ENCODE peak calls at places on chromosomes 4 and X, in five cellular contexts. K is activated naive CD4-positive, alpha-beta T cell treated with anti-CD3 and anti-CD28 coated beads, Interleukin-2, amount 50 U/mL, for 72 hours; S is stimulated activated CD4-positive, alpha-beta T cell treated with anti-CD3 and anti-CD28 coated beads, Interleukin-4, amount 100 ng/mL, for 4 hours; L is activated T-cell treated with anti-CD3 and anti-CD28 coated beads for 1 hour; J is hepatocyte. O is an unnamed sample.

GRCh38 chr4:139654516-139654915 is 11.1 kb upstream of the MGST2 start:
- DNase-seq in K (no peak), S (no peak), L (no peak), J (no peak), O (no peak)

GRCh38 chr4:61204353-61204752 is 4.2 kb downstream of the ADGRL3 start:
- DNase-seq in K (no peak), S (no peak), L (no peak), J (peak; percentile 13), O (no peak)

GRCh38 chr4:89829470-89830138 is 7.4 kb downstream of the SNCA start:
- DNase-seq in K (no peak), S (no peak), L (no peak), J (no peak), O (no peak)

GRCh38 chr4:114677346-114677979 is 78.9 kb downstream of the UGT8 start:
- DNase-seq in K (no peak), S (no peak), L (no peak), J (no peak), O (no peak)

GRCh38 chr4:88858752-88859151 is 161.1 kb upstream of the NAP1L5 start:
- DNase-seq in K (no peak), S (no peak), L (no peak), J (no peak), O (no peak)

GRCh38 chr4:177434667-177435066 is 7.6 kb downstream of the AGA start:
- DNase-seq in K (no peak), S (no peak), L (no peak), J (no peak), O (no peak)

GRCh38 chr4:4524364-4524763 is 17.5 kb downstream of the STX18 start:
- DNase-seq in K (no peak), S (peak; percentile 15), L (peak; percentile 12), J (no peak), O (no peak)

GRCh38 chr4:88674989-88675388 is 22.6 kb downstream of the NAP1L5 start:
- DNase-seq in K (no peak), S (no peak), L (no peak), J (no peak), O (no peak)

GRCh38 chrX:154712781-154713391 is 38.0 kb downstream of the GAB3 start:
- DNase-seq in K (no peak), S (peak; percentile 19), L (no peak), J (no peak), O (no peak)

GRCh38 chrX:34379891-34380290 is 247.8 kb upstream of the FAM47A start:
- DNase-seq in K (no peak), S (no peak), L (no peak), J (no peak), O (no peak)

GRCh38 chr4:174425669-174426068 is 96.6 kb downstream of the HPGD start:
- DNase-seq in K (no peak), S (no peak), L (no peak), J (no peak), O (no peak)

GRCh38 chr4:128590034-128590740 is 219.3 kb upstream of the JADE1 start:
- DNase-seq in K (no peak), S (no peak), L (no peak), J (no peak), O (no peak)

GRCh38 chrX:123854329-123854728 is 5.5 kb upstream of the XIAP start:
- DNase-seq in K (no peak), S (no peak), L (no peak), J (no peak), O (no peak)

GRCh38 chr4:3016839-3017410 is 53.6 kb downstream of the GRK4 start:
- DNase-seq in K (no peak), S (no peak), L (no peak), J (no peak), O (no peak)

GRCh38 chr4:44425614-44426208 is 22.9 kb downstream of the KCTD8 start:
- DNase-seq in K (no peak), S (no peak), L (no peak), J (peak; percentile 29), O (peak; percentile 27)

GRCh38 chr4:187744911-187745310 is 250.7 kb upstream of the ZFP42 start:
- DNase-seq in K (no peak), S (no peak), L (no peak), J (no peak), O (no peak)

GRCh38 chr4:89708903-89709361 is 128.0 kb downstream of the SNCA start:
- DNase-seq in K (no peak), S (no peak), L (no peak), J (peak; percentile 10), O (peak; percentile 8)

GRCh38 chr4:25162566-25162965 is 2.3 kb upstream of the SEPSECS start:
- DNase-seq in K (no peak), S (no peak), L (no peak), J (no peak), O (no peak)

GRCh38 chr4:84515075-84515474 is 16.0 kb upstream of the NKX6-1 start:
- DNase-seq in K (no peak), S (no peak), L (no peak), J (no peak), O (no peak)

GRCh38 chr4:20318011-20318898 is 66.5 kb downstream of the SLIT2 start:
- DNase-seq in K (no peak), S (no peak), L (no peak), J (no peak), O (no peak)

GRCh38 chr4:164169591-164169990 is 584.3 kb upstream of the SMIM31 start:
- DNase-seq in K (no peak), S (no peak), L (no peak), J (no peak), O (no peak)

GRCh38 chr4:90837241-90837640 is 710.0 kb downstream of the CCSER1 start:
- DNase-seq in K (no peak), S (no peak), L (no peak), J (no peak), O (no peak)

GRCh38 chr4:131044368-131044767 is 1948.4 kb downstream of the C4orf33 start:
- DNase-seq in K (no peak), S (no peak), L (no peak), J (no peak), O (no peak)

GRCh38 chr4:54496412-54496811 is 161.3 kb upstream of the KIT start:
- DNase-seq in K (no peak), S (no peak), L (no peak), J (no peak), O (no peak)

GRCh38 chr4:110510282-110510681 is 34.3 kb downstream of the ENPEP start:
- DNase-seq in K (no peak), S (no peak), L (no peak), J (peak; percentile 30), O (no peak)

GRCh38 chr4:71356924-71357663 is 18.3 kb downstream of the SLC4A4 start:
- DNase-seq in K (no peak), S (no peak), L (no peak), J (no peak), O (no peak)

GRCh38 chr4:48949086-48949485 is 37.0 kb upstream of the CWH43 start:
- DNase-seq in K (no peak), S (no peak), L (no peak), J (no peak), O (no peak)

GRCh38 chrX:77003956-77004355 is 443.2 kb upstream of the FGF16 start:
- DNase-seq in K (peak; percentile 57), S (peak; percentile 20), L (no peak), J (peak; percentile 5), O (no peak)

GRCh38 chr4:48722509-48723446 is 57.3 kb downstream of the FRYL start:
- DNase-seq in K (no peak), S (no peak), L (no peak), J (no peak), O (no peak)

O was measured in neural crest cell.